ENCODE peak calls at places on chromosomes 3 and 15, in eight cellular contexts. C is Caco-2, Z is WERI-Rb-1, F is coronary artery, B is left ventricle myocardium inferior, N is mammary epithelial cell, P is GM12865, E is NB4. I is an unnamed sample.

GRCh38 chr15:100704281-100705055 is 102.1 kb downstream of the ASB7 start:
- DNase-seq in C (no peak), Z (no peak), F (peak), B (no peak), N (peak), P (no peak), E (no peak), I (no peak)

GRCh38 chr15:64705006-64705405 is 70.4 kb downstream of the RBPMS2 start:
- DNase-seq in C (no peak), Z (no peak), F (no peak), B (no peak), N (no peak), P (no peak), E (no peak), I (no peak)

GRCh38 chr3:64548200-64548889 is 139.5 kb downstream of the ADAMTS9 start:
- DNase-seq in C (no peak), Z (no peak), F (peak), B (peak), N (no peak), P (no peak), E (no peak), I (peak)

GRCh38 chr15:53446376-53446775 is 313.1 kb downstream of the WDR72 start:
- DNase-seq in C (no peak), Z (no peak), F (no peak), B (no peak), N (no peak), P (no peak), E (no peak), I (no peak)

GRCh38 chr15:51759557-51760070 is 8.2 kb downstream of the TMOD2 start:
- DNase-seq in C (no peak), Z (peak), F (no peak), B (peak), N (peak), P (peak), E (peak), I (peak)

GRCh38 chr3:32428092-32429068 is 36.7 kb downstream of the CMTM7 start:
- DNase-seq in C (no peak), Z (no peak), F (no peak), B (no peak), N (no peak), P (peak), E (no peak), I (no peak)

GRCh38 chr15:100973351-100974034 is 54.3 kb downstream of the LRRK1 start:
- DNase-seq in C (no peak), Z (no peak), F (no peak), B (no peak), N (no peak), P (no peak), E (no peak), I (no peak)

GRCh38 chr15:62391565-62392262 is 226.6 kb upstream of the C2CD4B start:
- DNase-seq in C (peak), Z (peak), F (peak), B (peak), N (peak), P (peak), E (peak), I (no peak)

GRCh38 chr3:145125307-145125706 is 1035.7 kb downstream of the PLOD2 start:
- DNase-seq in C (no peak), Z (no peak), F (no peak), B (no peak), N (peak), P (no peak), E (no peak), I (no peak)

GRCh38 chr3:64546856-64547255 is 140.9 kb downstream of the ADAMTS9 start:
- DNase-seq in C (no peak), Z (no peak), F (no peak), B (no peak), N (no peak), P (no peak), E (no peak), I (no peak)

GRCh38 chr3:109325657-109326056 is 9.3 kb upstream of the DPPA2 start:
- DNase-seq in C (no peak), Z (no peak), F (no peak), B (no peak), N (no peak), P (no peak), E (no peak), I (no peak)

GRCh38 chr15:34266751-34267150 is 41.9 kb downstream of the EMC4 start:
- DNase-seq in C (no peak), Z (no peak), F (no peak), B (no peak), N (no peak), P (no peak), E (no peak), I (no peak)

GRCh38 chr3:134327594-134327975 is 46.7 kb downstream of the AMOTL2 start:
- DNase-seq in C (no peak), Z (peak), F (no peak), B (no peak), N (peak), P (no peak), E (peak), I (no peak)

DNA sequence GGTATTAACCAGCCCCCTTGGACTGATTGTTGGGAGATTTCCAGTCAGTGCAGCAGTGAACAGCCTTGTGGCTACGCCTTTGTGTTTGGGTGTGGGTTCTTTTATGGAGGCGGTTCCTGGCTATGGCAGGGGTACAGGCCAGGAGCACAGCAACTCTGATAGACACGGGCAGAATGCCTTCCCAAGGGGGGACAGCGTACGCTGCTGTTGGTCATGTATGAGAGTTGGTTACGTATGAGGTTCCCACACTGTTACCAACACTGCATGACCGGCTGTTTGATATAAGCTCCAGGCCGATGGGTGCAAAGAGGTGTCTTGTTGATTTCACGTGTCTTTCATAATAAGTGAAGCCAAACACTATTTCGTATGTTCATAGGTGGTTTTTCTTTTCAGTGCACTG is 187.8 kb downstream of the NSMCE3 start:
- DNase-seq in C (no peak), Z (no peak), F (no peak), B (no peak), N (no peak), P (no peak), E (no peak), I (no peak)
- H3K4me3 ChIP-seq in C (no peak), Z (no peak), F (no peak), B (no peak), N (no peak), P (no peak), E (no peak), I (no peak)

GRCh38 chr3:183884097-183884436 is 613 bp downstream of the PARL start:
- DNase-seq in C (no peak), Z (no peak), F (no peak), B (no peak), N (no peak), P (no peak), E (peak), I (no peak)

GRCh38 chr3:183880121-183880520 is 4.6 kb downstream of the PARL start:
- DNase-seq in C (no peak), Z (no peak), F (no peak), B (no peak), N (no peak), P (no peak), E (peak), I (no peak)

GRCh38 chr3:183883291-183884096 is 1.2 kb downstream of the PARL start:
- DNase-seq in C (no peak), Z (peak), F (no peak), B (no peak), N (no peak), P (no peak), E (no peak), I (no peak)

GRCh38 chr3:183884437-183885296 is at the start of gene PARL:
- DNase-seq in C (peak), Z (peak), F (peak), B (peak), N (peak), P (peak), E (peak), I (peak)

GRCh38 chr3:183885766-183886165 is 1.1 kb upstream of the PARL start:
- DNase-seq in C (no peak), Z (no peak), F (no peak), B (no peak), N (no peak), P (no peak), E (no peak), I (no peak)
- TF ChIP-seq CTCF in C (no peak), Z (no peak), F (no peak), B (no peak), N (no peak), P (no peak), E (no peak), I (no peak)

GRCh38 chr3:187015903-187016638 is 85.7 kb downstream of the ST6GAL1 start:
- DNase-seq in C (no peak), Z (no peak), F (no peak), B (no peak), N (no peak), P (peak), E (no peak), I (no peak)
- H3K4me3 ChIP-seq in C (no peak), Z (no peak), F (no peak), B (no peak), N (no peak), P (peak), E (no peak), I (no peak)

GRCh38 chr3:50224639-50225038 is 11.4 kb upstream of the GNAI2 start:
- DNase-seq in C (no peak), Z (no peak), F (no peak), B (no peak), N (no peak), P (no peak), E (no peak), I (no peak)

GRCh38 chr3:50227390-50228183 is 8.4 kb upstream of the GNAI2 start:
- DNase-seq in C (peak), Z (peak), F (peak), B (peak), N (peak), P (peak), E (peak), I (peak)

GRCh38 chr3:50230106-50230832 is 5.7 kb upstream of the GNAI2 start:
- DNase-seq in C (no peak), Z (no peak), F (no peak), B (no peak), N (no peak), P (no peak), E (peak), I (no peak)

GRCh38 chr3:50229490-50229889 is 6.5 kb upstream of the GNAI2 start:
- DNase-seq in C (no peak), Z (no peak), F (no peak), B (no peak), N (no peak), P (no peak), E (no peak), I (no peak)

DNA sequence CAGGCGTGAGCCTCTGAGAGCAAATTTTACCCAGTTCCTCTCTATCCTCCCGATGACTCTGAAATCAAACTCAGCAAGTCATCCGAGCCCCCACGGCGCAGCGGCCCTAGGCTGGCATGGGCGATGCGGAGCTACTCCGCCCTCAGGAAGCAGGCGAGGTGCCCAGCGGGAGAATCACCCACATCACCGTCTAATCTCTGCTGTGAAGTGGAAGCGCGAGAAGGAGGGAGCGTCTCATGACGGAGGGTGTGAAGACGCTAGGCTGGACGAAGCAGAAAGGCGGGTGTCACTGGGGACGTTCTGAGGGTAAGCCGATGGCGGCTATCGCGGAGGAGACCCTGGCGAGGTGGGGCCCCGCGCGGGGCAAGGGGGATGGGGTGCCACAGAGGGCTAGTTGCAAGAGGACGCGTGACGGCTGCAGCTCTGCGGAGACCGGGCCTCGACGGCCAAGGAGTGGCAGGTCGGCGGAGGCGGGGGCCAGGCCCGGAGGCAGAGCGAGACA is 9.1 kb upstream of the GNAI2 start:
- DNase-seq in C (no peak), Z (no peak), F (peak), B (no peak), N (peak), P (peak), E (peak), I (no peak)
- TF ChIP-seq CTCF in C (no peak), Z (no peak), F (no peak), B (no peak), N (no peak), P (no peak), E (no peak), I (no peak)

DNA sequence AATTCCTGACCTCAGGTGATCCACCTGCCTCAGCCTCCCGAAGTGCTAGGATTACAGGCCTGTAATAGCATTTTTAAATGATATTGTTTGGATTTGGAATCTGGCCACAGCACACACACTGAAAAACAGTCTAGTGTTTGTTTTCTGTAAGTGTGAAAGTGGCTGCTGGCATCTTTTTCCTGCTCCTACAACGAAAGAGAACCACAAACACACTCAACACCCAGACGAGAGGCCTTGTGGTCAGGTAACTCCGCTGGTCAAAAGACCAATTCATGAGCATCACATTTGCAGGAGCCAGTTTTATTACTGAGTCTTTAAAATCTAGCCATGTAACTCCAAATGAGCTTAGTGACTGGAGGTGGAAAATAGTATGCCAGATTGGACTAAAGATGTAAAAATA is 50.2 kb downstream of the IMPG2 start:
- DNase-seq in C (no peak), Z (no peak), F (no peak), B (no peak), N (no peak), P (no peak), E (no peak), I (no peak)
- H3K4me3 ChIP-seq in C (no peak), Z (no peak), F (no peak), B (no peak), N (no peak), P (no peak), E (no peak), I (no peak)

DNA sequence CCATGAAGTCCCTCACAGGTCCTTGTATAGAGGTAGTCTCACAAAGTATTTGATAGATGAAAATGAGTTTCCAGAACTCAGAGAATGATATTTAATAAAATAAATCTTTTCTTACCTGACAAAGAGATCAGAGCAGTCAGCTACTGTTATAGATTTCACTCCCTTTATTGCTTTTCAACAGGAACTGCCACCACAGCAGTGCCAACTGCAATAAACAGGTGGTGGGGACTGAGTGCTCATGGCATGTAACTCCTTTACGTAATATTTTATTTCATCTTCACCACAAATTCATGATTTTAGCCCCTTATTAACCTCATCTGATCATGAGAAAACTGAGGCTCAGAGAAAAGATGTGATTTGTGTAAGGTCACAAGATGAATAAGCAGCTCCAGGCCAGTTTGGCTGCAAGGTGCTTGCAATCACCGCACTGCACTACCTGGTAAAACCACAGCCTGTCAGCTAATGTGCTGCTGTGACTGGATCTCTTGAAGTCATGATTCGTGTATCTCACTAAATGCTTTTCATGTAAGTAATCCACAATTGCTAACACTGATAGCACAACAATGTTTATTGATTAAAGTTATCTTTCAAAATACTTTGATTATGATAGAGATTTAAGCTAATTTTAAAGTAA is 78.8 kb downstream of the WNT5A start:
- DNase-seq in C (no peak), Z (no peak), F (no peak), B (no peak), N (peak), P (no peak), E (no peak), I (no peak)
- TF ChIP-seq CTCF in C (no peak), Z (no peak), F (no peak), B (no peak), N (no peak), P (no peak), E (no peak), I (no peak)

GRCh38 chr15:39511000-39511914 is 69.6 kb upstream of the THBS1 start:
- DNase-seq in C (no peak), Z (no peak), F (peak), B (peak), N (peak), P (no peak), E (peak), I (peak)
- H3K4me3 ChIP-seq in C (no peak), Z (no peak), F (no peak), B (no peak), N (no peak), P (no peak), E (no peak), I (peak)

GRCh38 chr15:84981054-84981710 is 474 bp upstream of the PDE8A start:
- DNase-seq in C (peak), Z (peak), F (peak), B (peak), N (peak), P (peak), E (peak), I (peak)
- TF ChIP-seq CTCF in C (peak), Z (no peak), F (no peak), B (peak), N (no peak), P (no peak), E (no peak), I (no peak)

I was measured in AG04450.